ENCODE peak calls at places on chromosome 13, in four cellular contexts. Z is tibial artery; B is Calu3; J is naive thymus-derived CD8-positive, alpha-beta T cell. X is an unnamed sample.

GRCh38 chr13:113077953-113078894 is 27.4 kb upstream of the F7 start:
- DNase-seq in Z (no peak), B (no peak), J (no peak), X (no peak)

GRCh38 chr13:45950343-45950995 is 98.9 kb upstream of the SIAH3 start:
- DNase-seq in B (no peak), Z (no peak), J (no peak), X (no peak)

GRCh38 chr13:25046274-25046984 is 49.5 kb upstream of the PABPC3 start:
- DNase-seq in Z (no peak), J (no peak), B (no peak), X (no peak)

GRCh38 chr13:24161010-24161775 is 673 bp downstream of the SPATA13 start:
- DNase-seq in Z (peak), B (peak), J (peak), X (no peak)

GRCh38 chr13:29740961-29741360 is 109.5 kb downstream of the UBL3 start:
- DNase-seq in B (no peak), Z (no peak), J (no peak), X (no peak)

GRCh38 chr13:111526922-111527321 is 206.5 kb downstream of the TEX29 start:
- DNase-seq in Z (no peak), B (no peak), J (no peak), X (no peak)

GRCh38 chr13:72849571-72849970 is 67.6 kb downstream of the PIBF1 start:
- DNase-seq in B (no peak), Z (no peak), J (no peak), X (no peak)

GRCh38 chr13:34256236-34256635 is 438.3 kb downstream of the RFC3 start:
- DNase-seq in B (no peak), J (no peak), Z (no peak), X (no peak)

GRCh38 chr13:47085346-47085745 is 188.5 kb upstream of the HTR2A start:
- DNase-seq in J (no peak), B (no peak), Z (no peak), X (no peak)

GRCh38 chr13:73464758-73465628 is 406.2 kb downstream of the KLF5 start:
- DNase-seq in B (no peak), J (no peak), Z (no peak), X (no peak)

GRCh38 chr13:77579971-77580370 is 44.5 kb downstream of the SCEL start:
- DNase-seq in Z (no peak), J (no peak), B (no peak), X (no peak)

GRCh38 chr13:51518847-51519246 is 65.4 kb upstream of the WDFY2 start:
- DNase-seq in Z (no peak), B (no peak), J (no peak), X (no peak)

GRCh38 chr13:102709536-102709935 is 14.7 kb upstream of the METTL21C start:
- DNase-seq in Z (no peak), J (no peak), B (no peak), X (no peak)

GRCh38 chr13:30142502-30143211 is 164.7 kb downstream of the KATNAL1 start:
- DNase-seq in J (no peak), Z (no peak), B (peak), X (no peak)

GRCh38 chr13:48573213-48573612 is 40.3 kb upstream of the RCBTB2 start:
- DNase-seq in B (no peak), Z (no peak), J (no peak), X (no peak)